ENCODE peak calls at places on chromosome 1, in eight cellular contexts. R is C1 segment of cervical spinal cord; F is AML-193; Y is T-helper 2 cell; L is stimulated activated CD8-positive, alpha-beta memory T cell treated with anti-CD3 and anti-CD28 coated beads, Interleukin-15, amount 100 ng/mL, for 1 hour; C is RWPE1; W is NB4; Q is stromal cell of bone marrow. H is an unnamed sample.

GRCh38 chr1:243693764-243694163 is 156.3 kb downstream of the AKT3 start:
- DNase-seq in R (no peak), F (no peak), Y (no peak), L (no peak), C (no peak), W (no peak), Q (no peak), H (no peak)

GRCh38 chr1:168163670-168164069 is 15.1 kb upstream of the TIPRL start:
- DNase-seq in R (no peak), F (no peak), Y (no peak), L (no peak), C (no peak), W (no peak), Q (no peak), H (no peak)

GRCh38 chr1:206495011-206495461 is 12.3 kb upstream of the RASSF5 start:
- DNase-seq in R (no peak), F (no peak), Y (no peak), L (no peak), C (no peak), W (no peak), Q (no peak), H (no peak)

GRCh38 chr1:192544983-192545393 is 30.6 kb upstream of the RGS1 start:
- DNase-seq in R (no peak), F (no peak), Y (no peak), L (no peak), C (peak), W (no peak), Q (peak), H (no peak)

GRCh38 chr1:31669433-31669785 is 24.7 kb upstream of the PEF1 start:
- DNase-seq in R (no peak), F (no peak), Y (no peak), L (no peak), C (no peak), W (no peak), Q (no peak), H (no peak)

GRCh38 chr1:59422921-59423575 is 126.2 kb downstream of the FGGY start:
- DNase-seq in R (peak), F (no peak), Y (no peak), L (no peak), C (no peak), W (no peak), Q (peak), H (peak)

GRCh38 chr1:227185291-227185690 is 133.0 kb downstream of the CDC42BPA start:
- DNase-seq in R (no peak), F (no peak), Y (no peak), L (no peak), C (no peak), W (no peak), Q (no peak), H (peak)

GRCh38 chr1:200473698-200474371 is 64.0 kb upstream of the ZNF281 start:
- DNase-seq in R (no peak), F (no peak), Y (no peak), L (no peak), C (no peak), W (no peak), Q (no peak), H (no peak)

GRCh38 chr1:204461331-204462228 is 33.0 kb downstream of the PIK3C2B start:
- DNase-seq in R (no peak), F (peak), Y (no peak), L (no peak), C (no peak), W (peak), Q (no peak), H (no peak)

GRCh38 chr1:153532161-153532560 is 3.6 kb downstream of the S100A6 start:
- DNase-seq in R (no peak), F (no peak), Y (no peak), L (no peak), C (no peak), W (peak), Q (no peak), H (no peak)

GRCh38 chr1:67987046-67987799 is 63.2 kb downstream of the DIRAS3 start:
- DNase-seq in R (no peak), F (no peak), Y (no peak), L (no peak), C (peak), W (no peak), Q (peak), H (no peak)

GRCh38 chr1:221162352-221162751 is 283.1 kb downstream of the HLX start:
- DNase-seq in R (no peak), F (no peak), Y (no peak), L (no peak), C (no peak), W (no peak), Q (no peak), H (no peak)

GRCh38 chr1:13550663-13551062 is 33.0 kb upstream of the PDPN start:
- DNase-seq in R (no peak), F (no peak), Y (no peak), L (no peak), C (no peak), W (no peak), Q (peak), H (no peak)

GRCh38 chr1:187001198-187001904 is 172.6 kb downstream of the PLA2G4A start:
- DNase-seq in R (no peak), F (peak), Y (no peak), L (no peak), C (peak), W (peak), Q (peak), H (no peak)

GRCh38 chr1:25425098-25426085 is 4.8 kb upstream of the RHCE start:
- DNase-seq in R (no peak), F (no peak), Y (no peak), L (no peak), C (peak), W (no peak), Q (no peak), H (no peak)

GRCh38 chr1:8523641-8524206 is 205.8 kb downstream of the SLC45A1 start:
- DNase-seq in R (no peak), F (no peak), Y (no peak), L (no peak), C (no peak), W (no peak), Q (no peak), H (no peak)

GRCh38 chr1:11674488-11674887 is 6.5 kb downstream of the MAD2L2 start:
- DNase-seq in R (no peak), F (no peak), Y (no peak), L (no peak), C (no peak), W (no peak), Q (no peak), H (no peak)

GRCh38 chr1:193437785-193438184 is 251.4 kb upstream of the B3GALT2 start:
- DNase-seq in R (no peak), F (no peak), Y (no peak), L (no peak), C (peak), W (no peak), Q (no peak), H (no peak)

GRCh38 chr1:47785561-47786271 is 211.5 kb downstream of the TRABD2B start:
- DNase-seq in R (peak), F (no peak), Y (no peak), L (no peak), C (no peak), W (peak), Q (no peak), H (no peak)

GRCh38 chr1:225467193-225468020 is 39.6 kb upstream of the LBR start:
- DNase-seq in R (no peak), F (peak), Y (peak), L (peak), C (no peak), W (peak), Q (no peak), H (no peak)

GRCh38 chr1:1290238-1290731 is 10.0 kb downstream of the SCNN1D start:
- DNase-seq in R (no peak), F (peak), Y (peak), L (peak), C (no peak), W (peak), Q (no peak), H (no peak)

GRCh38 chr1:156115514-156116374 is 1.2 kb downstream of the LMNA start:
- DNase-seq in R (no peak), F (no peak), Y (no peak), L (no peak), C (no peak), W (peak), Q (no peak), H (peak)

GRCh38 chr1:29875557-29876028 is 639.3 kb downstream of the PTPRU start:
- DNase-seq in R (peak), F (no peak), Y (no peak), L (no peak), C (peak), W (peak), Q (no peak), H (no peak)

GRCh38 chr1:232853994-232854532 is 48.8 kb downstream of the MAP10 start:
- DNase-seq in R (no peak), F (no peak), Y (no peak), L (no peak), C (no peak), W (no peak), Q (peak), H (no peak)

GRCh38 chr1:153649867-153650235 is 8.7 kb upstream of the SNAPIN start:
- DNase-seq in R (peak), F (no peak), Y (no peak), L (no peak), C (no peak), W (no peak), Q (no peak), H (peak)

GRCh38 chr1:9289090-9289534 is 3.6 kb upstream of the SPSB1 start:
- DNase-seq in R (no peak), F (peak), Y (peak), L (peak), C (no peak), W (peak), Q (no peak), H (no peak)

GRCh38 chr1:226675720-226676357 is 63.2 kb downstream of the ITPKB start:
- DNase-seq in R (no peak), F (no peak), Y (no peak), L (no peak), C (no peak), W (no peak), Q (no peak), H (peak)